ENCODE peak calls at places on chromosomes 13 and 19, in nine cellular contexts. H is Calu3, E is GM23338, V is tibial artery, K is cardiac fibroblast, N is mammary epithelial cell, Q is neural crest cell, T is fibroblast of lung, U is GM10248. O is an unnamed sample.

GRCh38 chr13:42174344-42175162 is 97.4 kb upstream of the AKAP11 start:
- DNase-seq in H (no peak), K (peak; percentile 18), V (no peak), U (no peak), N (no peak), T (peak; percentile 60), E (peak; percentile 19), Q (no peak), O (no peak)

GRCh38 chr13:112587767-112588489 is at the start of gene TUBGCP3:
- DNase-seq in T (peak; percentile 78), U (peak; percentile 92), V (peak; percentile 77), E (peak; percentile 88), H (peak; percentile 66), N (peak; percentile 73), K (peak; percentile 82), Q (peak; percentile 71), O (peak; percentile 64)

GRCh38 chr13:31943591-31943990 is 88.0 kb upstream of the FRY start:
- DNase-seq in U (no peak), K (no peak), T (no peak), Q (no peak), E (no peak), H (no peak), V (no peak), N (no peak), O (no peak)

GRCh38 chr19:39692166-39692565 is 12.1 kb upstream of the LGALS14 start:
- DNase-seq in N (no peak), H (no peak), T (no peak), K (no peak), Q (no peak), U (no peak), V (no peak), E (no peak), O (peak; percentile 15)

GRCh38 chr13:97148894-97149293 is 73.2 kb upstream of the MBNL2 start:
- DNase-seq in H (no peak), T (peak; percentile 46), N (no peak), Q (no peak), U (no peak), V (no peak), E (no peak), K (no peak), O (no peak)

GRCh38 chr19:15532779-15533521 is 24.6 kb downstream of the CYP4F22 start:
- DNase-seq in N (peak; percentile 47), Q (no peak), K (peak; percentile 40), V (no peak), H (no peak), U (no peak), E (no peak), T (no peak), O (no peak)

GRCh38 chr13:67408823-67409222 is 178.7 kb upstream of the PCDH9 start:
- DNase-seq in E (peak; percentile 2), U (no peak), N (peak; percentile 1), Q (no peak), H (no peak), K (peak; percentile 67), T (no peak), V (no peak), O (peak; percentile 6)

GRCh38 chr13:112770504-112770903 is 80.7 kb downstream of the ATP11A start:
- DNase-seq in E (no peak), N (no peak), V (no peak), U (no peak), K (no peak), Q (no peak), H (no peak), T (no peak), O (no peak)

GRCh38 chr19:36049080-36049698 is 4.9 kb downstream of the THAP8 start:
- DNase-seq in V (no peak), E (no peak), K (no peak), Q (no peak), H (no peak), N (no peak), U (no peak), T (peak; percentile 17), O (no peak)

GRCh38 chr19:47351545-47351944 is 2.4 kb downstream of the DHX34 start:
- DNase-seq in Q (no peak), E (peak; percentile 60), K (peak; percentile 44), H (peak; percentile 17), U (no peak), N (peak; percentile 28), T (peak; percentile 43), V (no peak), O (no peak)

GRCh38 chr13:26048745-26049144 is 3.1 kb downstream of the SHISA2 start:
- DNase-seq in H (no peak), T (no peak), U (no peak), E (no peak), N (no peak), V (no peak), Q (no peak), K (no peak), O (no peak)

GRCh38 chr13:31747966-31748365 is 8.6 kb downstream of the RXFP2 start:
- DNase-seq in T (no peak), K (no peak), U (no peak), H (no peak), V (no peak), E (no peak), Q (no peak), N (no peak), O (no peak)

GRCh38 chr19:29376855-29377354 is 148.9 kb upstream of the VSTM2B start:
- DNase-seq in V (no peak), T (no peak), K (no peak), H (no peak), U (no peak), Q (no peak), E (no peak), N (no peak), O (no peak)

GRCh38 chr19:2695288-2695866 is 7.1 kb downstream of the GNG7 start:
- DNase-seq in Q (peak; percentile 12), U (no peak), H (peak; percentile 3), T (no peak), K (no peak), V (peak; percentile 28), E (no peak), N (peak; percentile 13), O (no peak)

GRCh38 chr19:33654840-33655508 is 33.2 kb downstream of the CHST8 start:
- DNase-seq in K (no peak), N (no peak), V (no peak), E (no peak), H (no peak), U (no peak), T (no peak), Q (no peak), O (no peak)

GRCh38 chr13:91802957-91803356 is 404.5 kb downstream of the GPC5 start:
- DNase-seq in T (no peak), H (no peak), U (no peak), Q (no peak), K (no peak), N (no peak), V (no peak), E (no peak), O (no peak)

GRCh38 chr19:46371371-46371901 is 24.5 kb downstream of the PPP5C start:
- DNase-seq in H (no peak), Q (no peak), T (peak; percentile 25), E (peak; percentile 21), V (no peak), N (peak; percentile 27), K (peak; percentile 39), U (no peak), O (no peak)

GRCh38 chr19:18683109-18683954 is at the start of gene CRTC1:
- DNase-seq in E (peak; percentile 90), T (peak; percentile 71), V (peak; percentile 80), K (peak; percentile 79), U (peak; percentile 98), N (peak; percentile 75), H (peak; percentile 89), Q (peak; percentile 90), O (peak; percentile 25)
- TF ChIP-seq CTCF in E (no peak), T (no peak), V (no peak), K (no peak), U (peak; percentile 5), N (no peak), H (no peak), Q (no peak), O (no peak)

GRCh38 chr19:14317157-14317556 is 64.1 kb upstream of the ADGRE5 start:
- DNase-seq in N (no peak), H (no peak), T (no peak), K (no peak), V (no peak), Q (no peak), U (no peak), E (no peak), O (no peak)

GRCh38 chr19:14318873-14319272 is 62.4 kb upstream of the ADGRE5 start:
- DNase-seq in H (peak; percentile 23), Q (peak; percentile 16), E (peak; percentile 80), T (no peak), K (no peak), U (peak; percentile 78), V (no peak), N (no peak), O (no peak)

GRCh38 chr19:14320253-14320652 is 61.0 kb upstream of the ADGRE5 start:
- DNase-seq in V (no peak), Q (no peak), N (no peak), T (no peak), U (no peak), E (no peak), H (no peak), K (no peak), O (no peak)

GRCh38 chr19:14310055-14310454 is 71.2 kb upstream of the ADGRE5 start:
- DNase-seq in T (no peak), H (no peak), E (no peak), K (no peak), Q (no peak), N (no peak), V (no peak), U (peak; percentile 56), O (no peak)

GRCh38 chr19:14315433-14315832 is 65.8 kb upstream of the ADGRE5 start:
- DNase-seq in N (no peak), U (no peak), K (no peak), E (no peak), V (no peak), H (no peak), T (no peak), Q (no peak), O (no peak)
- TF ChIP-seq CTCF in N (no peak), U (no peak), K (no peak), E (peak; percentile 26), V (no peak), H (no peak), T (no peak), Q (no peak), O (peak; percentile 2)

DNA sequence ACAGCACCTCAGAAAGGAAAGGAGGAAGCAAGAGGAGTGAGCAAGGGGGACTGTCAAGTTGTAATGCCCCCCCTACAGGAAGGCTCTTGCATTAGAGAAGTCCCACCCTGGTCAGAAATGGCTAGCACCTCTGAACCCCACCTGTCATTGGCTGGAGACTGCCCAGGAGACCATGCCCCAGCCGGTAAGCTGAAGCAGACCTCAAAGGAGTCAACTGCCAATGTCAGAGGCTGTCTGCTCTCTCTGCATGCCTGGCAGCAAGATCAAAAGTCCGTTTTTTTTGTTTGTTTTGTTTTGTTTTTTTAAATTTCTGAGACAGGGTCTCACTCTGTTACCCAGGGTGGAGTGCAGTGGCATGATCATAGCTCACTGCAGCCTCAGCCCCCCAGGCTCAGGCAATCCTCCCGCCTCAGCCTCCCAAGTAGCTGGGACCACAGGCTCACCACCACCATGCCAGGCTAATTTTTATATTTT is 8.1 kb upstream of the BCL3 start:
- DNase-seq in K (no peak), T (no peak), Q (no peak), H (no peak), U (peak; percentile 39), E (no peak), N (no peak), V (no peak), O (no peak)
- TF ChIP-seq CTCF in K (no peak), T (no peak), Q (no peak), H (no peak), U (peak; percentile 1), E (no peak), N (no peak), V (no peak), O (no peak)

GRCh38 chr19:9435279-9436268 is at the start of gene ZNF266:
- DNase-seq in T (peak; percentile 90), K (peak; percentile 94), Q (peak; percentile 82), H (peak; percentile 80), N (peak; percentile 87), U (peak; percentile 96), V (peak; percentile 87), E (peak; percentile 98), O (peak; percentile 73)
- TF ChIP-seq CTCF in T (peak; percentile 66), K (peak; percentile 84), Q (peak; percentile 61), H (peak; percentile 54), N (peak; percentile 74), U (peak; percentile 38), V (peak; percentile 82), E (peak; percentile 46), O (peak; percentile 68)